ENCODE peak calls at places on chromosomes 2 and 18, in five cellular contexts. One of them, this sample, is unnamed. For H3K9me3, the result is how much of the 10 kb centered on the place peaks cover.

GRCh38 chr2:17309741-17310339 is 208.4 kb downstream of the RAD51AP2 start:
- DNase-seq in HCT116: peak
- DNase-seq in GM12878: no peak
- DNase-seq in K562: peak
- DNase-seq in H1: peak
- DNase-seq in this sample: peak

GRCh38 chr2:104028066-104028465 is 825.8 kb upstream of the POU3F3 start:
- DNase-seq in HCT116: no peak
- DNase-seq in GM12878: no peak
- DNase-seq in K562: no peak
- DNase-seq in H1: no peak
- DNase-seq in this sample: no peak

GRCh38 chr18:79576686-79577351 is 102.8 kb upstream of the CTDP1 start:
- DNase-seq in HCT116: no peak
- DNase-seq in GM12878: no peak
- DNase-seq in K562: no peak
- DNase-seq in H1: no peak
- DNase-seq in this sample: no peak

GRCh38 chr18:35132284-35132910 is 91.2 kb downstream of the MAPRE2 start:
- DNase-seq in HCT116: no peak
- DNase-seq in GM12878: no peak
- DNase-seq in K562: no peak
- DNase-seq in H1: no peak
- DNase-seq in this sample: no peak

GRCh38 chr2:154556146-154556545 is 142.3 kb upstream of the KCNJ3 start:
- DNase-seq in HCT116: no peak
- DNase-seq in GM12878: no peak
- DNase-seq in K562: no peak
- DNase-seq in H1: no peak
- DNase-seq in this sample: no peak

GRCh38 chr2:129885735-129886134 is 93.7 kb upstream of the RAB6C start:
- DNase-seq in HCT116: no peak
- DNase-seq in GM12878: no peak
- DNase-seq in K562: peak
- DNase-seq in H1: no peak
- DNase-seq in this sample: no peak

GRCh38 chr2:223459328-223459939 is 142.7 kb downstream of the SCG2 start:
- DNase-seq in HCT116: peak
- DNase-seq in GM12878: no peak
- DNase-seq in K562: no peak
- DNase-seq in H1: no peak
- DNase-seq in this sample: no peak

GRCh38 chr2:12320027-12320734 is 396.6 kb upstream of the TRIB2 start:
- DNase-seq in HCT116: no peak
- DNase-seq in GM12878: no peak
- DNase-seq in K562: no peak
- DNase-seq in H1: no peak
- DNase-seq in this sample: no peak

GRCh38 chr2:3628800-3629199 is 29.2 kb upstream of the ALLC start:
- DNase-seq in HCT116: peak
- DNase-seq in GM12878: no peak
- DNase-seq in K562: peak
- DNase-seq in H1: peak
- DNase-seq in this sample: peak

GRCh38 chr2:10524841-10525572 is 76.9 kb upstream of the ODC1 start:
- DNase-seq in HCT116: no peak
- DNase-seq in GM12878: no peak
- DNase-seq in K562: no peak
- DNase-seq in H1: no peak
- DNase-seq in this sample: no peak

GRCh38 chr2:42359894-42360483 is 1.0 kb downstream of the COX7A2L start:
- DNase-seq in HCT116: no peak
- DNase-seq in GM12878: no peak
- DNase-seq in K562: peak
- DNase-seq in H1: no peak
- DNase-seq in this sample: no peak

GRCh38 chr2:199527071-199527470 is 69.3 kb upstream of the SATB2 start:
- DNase-seq in HCT116: no peak
- DNase-seq in GM12878: no peak
- DNase-seq in K562: no peak
- DNase-seq in H1: no peak
- DNase-seq in this sample: no peak

GRCh38 chr2:96374211-96374951 is 38.8 kb downstream of the NCAPH start:
- DNase-seq in HCT116: no peak
- DNase-seq in GM12878: no peak
- DNase-seq in K562: no peak
- DNase-seq in H1: no peak
- DNase-seq in this sample: no peak

GRCh38 chr2:153043385-153043784 is 325.0 kb downstream of the ARL6IP6 start:
- DNase-seq in HCT116: no peak
- DNase-seq in GM12878: no peak
- DNase-seq in K562: no peak
- DNase-seq in H1: no peak
- DNase-seq in this sample: no peak

GRCh38 chr2:241870611-241871537 is 1.3 kb downstream of the RTP5 start:
- DNase-seq in HCT116: no peak
- DNase-seq in GM12878: no peak
- DNase-seq in K562: no peak
- DNase-seq in H1: no peak
- DNase-seq in this sample: no peak

GRCh38 chr2:59182249-59182648 is 941.1 kb upstream of the FANCL start:
- DNase-seq in HCT116: no peak
- DNase-seq in GM12878: no peak
- DNase-seq in K562: peak
- DNase-seq in H1: peak
- DNase-seq in this sample: peak

GRCh38 chr2:207694811-207695281 is 16.6 kb upstream of the CCNYL1 start:
- DNase-seq in HCT116: no peak
- DNase-seq in GM12878: no peak
- DNase-seq in K562: no peak
- DNase-seq in H1: no peak
- DNase-seq in this sample: no peak

GRCh38 chr2:9592699-9593098 is 37.1 kb upstream of the ADAM17 start:
- DNase-seq in HCT116: no peak
- DNase-seq in GM12878: no peak
- DNase-seq in K562: no peak
- DNase-seq in H1: no peak
- DNase-seq in this sample: no peak

GRCh38 chr2:137969418-137969765 is 5.1 kb downstream of the HNMT start:
- DNase-seq in HCT116: no peak
- DNase-seq in GM12878: no peak
- DNase-seq in K562: no peak
- DNase-seq in H1: no peak
- DNase-seq in this sample: no peak

GRCh38 chr2:85523906-85524566 is 14.9 kb upstream of the MAT2A start:
- DNase-seq in HCT116: no peak
- DNase-seq in GM12878: no peak
- DNase-seq in K562: no peak
- DNase-seq in H1: no peak
- DNase-seq in this sample: no peak

GRCh38 chr2:11365096-11365856 is 20.8 kb upstream of the ROCK2 start:
- DNase-seq in HCT116: no peak
- DNase-seq in GM12878: no peak
- DNase-seq in K562: no peak
- DNase-seq in H1: no peak
- DNase-seq in this sample: peak

GRCh38 chr2:174122185-174122584 is 126.1 kb downstream of the OLA1 start:
- DNase-seq in HCT116: no peak
- DNase-seq in GM12878: no peak
- DNase-seq in K562: no peak
- DNase-seq in H1: no peak
- DNase-seq in this sample: no peak

GRCh38 chr2:72956936-72957335 is 39.6 kb downstream of the EMX1 start:
- DNase-seq in HCT116: no peak
- DNase-seq in GM12878: no peak
- DNase-seq in K562: no peak
- DNase-seq in H1: no peak
- DNase-seq in this sample: no peak

GRCh38 chr2:20648831-20649230 is 2.1 kb downstream of the HS1BP3 start:
- DNase-seq in HCT116: no peak
- DNase-seq in GM12878: no peak
- DNase-seq in K562: no peak
- DNase-seq in H1: no peak
- DNase-seq in this sample: no peak

GRCh38 chr18:10130626-10131025 is 216.8 kb downstream of the VAPA start:
- DNase-seq in HCT116: no peak
- DNase-seq in GM12878: no peak
- DNase-seq in K562: no peak
- DNase-seq in H1: no peak
- DNase-seq in this sample: no peak

GRCh38 chr18:55509631-55510372 is 78.2 kb downstream of the TCF4 start:
- DNase-seq in HCT116: no peak
- DNase-seq in GM12878: peak
- DNase-seq in K562: peak
- DNase-seq in H1: no peak
- DNase-seq in this sample: no peak

GRCh38 chr18:55511277-55511676 is 76.7 kb downstream of the TCF4 start:
- DNase-seq in HCT116: no peak
- DNase-seq in GM12878: no peak
- DNase-seq in K562: no peak
- DNase-seq in H1: no peak
- DNase-seq in this sample: no peak

GRCh38 chr18:55513199-55513598 is 74.8 kb downstream of the TCF4 start:
- DNase-seq in HCT116: no peak
- DNase-seq in GM12878: no peak
- DNase-seq in K562: no peak
- DNase-seq in H1: no peak
- DNase-seq in this sample: no peak

GRCh38 chr18:55508637-55509036 is 79.4 kb downstream of the TCF4 start:
- DNase-seq in HCT116: no peak
- DNase-seq in GM12878: no peak
- DNase-seq in K562: no peak
- DNase-seq in H1: no peak
- DNase-seq in this sample: no peak

DNA sequence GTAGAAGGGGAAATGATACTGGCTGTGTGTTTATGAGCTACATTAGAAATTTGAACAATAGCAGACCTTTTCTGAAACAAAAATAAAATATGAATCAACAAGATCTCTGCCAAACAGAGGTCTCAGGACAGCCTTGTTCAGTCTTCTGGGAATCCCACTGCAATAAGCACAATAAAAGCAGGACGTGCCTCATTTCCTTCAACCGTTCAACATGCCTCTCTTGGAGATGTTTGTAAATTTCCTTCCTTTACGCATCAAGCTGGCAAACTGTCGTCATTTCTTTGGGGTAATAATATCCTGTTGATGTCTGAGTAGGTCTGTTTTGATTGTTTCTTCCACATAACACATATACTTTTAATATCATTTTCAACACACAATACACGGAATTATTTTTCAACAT is 77.2 kb downstream of the TCF4 start:
- DNase-seq in HCT116: no peak
- DNase-seq in GM12878: no peak
- DNase-seq in K562: no peak
- DNase-seq in H1: no peak
- DNase-seq in this sample: no peak
- TF ChIP-seq SP1 in HCT116: no peak
- TF ChIP-seq SP1 in GM12878: no peak
- TF ChIP-seq SP1 in K562: no peak
- TF ChIP-seq SP1 in H1: no peak
- TF ChIP-seq SP1 in this sample: no peak

DNA sequence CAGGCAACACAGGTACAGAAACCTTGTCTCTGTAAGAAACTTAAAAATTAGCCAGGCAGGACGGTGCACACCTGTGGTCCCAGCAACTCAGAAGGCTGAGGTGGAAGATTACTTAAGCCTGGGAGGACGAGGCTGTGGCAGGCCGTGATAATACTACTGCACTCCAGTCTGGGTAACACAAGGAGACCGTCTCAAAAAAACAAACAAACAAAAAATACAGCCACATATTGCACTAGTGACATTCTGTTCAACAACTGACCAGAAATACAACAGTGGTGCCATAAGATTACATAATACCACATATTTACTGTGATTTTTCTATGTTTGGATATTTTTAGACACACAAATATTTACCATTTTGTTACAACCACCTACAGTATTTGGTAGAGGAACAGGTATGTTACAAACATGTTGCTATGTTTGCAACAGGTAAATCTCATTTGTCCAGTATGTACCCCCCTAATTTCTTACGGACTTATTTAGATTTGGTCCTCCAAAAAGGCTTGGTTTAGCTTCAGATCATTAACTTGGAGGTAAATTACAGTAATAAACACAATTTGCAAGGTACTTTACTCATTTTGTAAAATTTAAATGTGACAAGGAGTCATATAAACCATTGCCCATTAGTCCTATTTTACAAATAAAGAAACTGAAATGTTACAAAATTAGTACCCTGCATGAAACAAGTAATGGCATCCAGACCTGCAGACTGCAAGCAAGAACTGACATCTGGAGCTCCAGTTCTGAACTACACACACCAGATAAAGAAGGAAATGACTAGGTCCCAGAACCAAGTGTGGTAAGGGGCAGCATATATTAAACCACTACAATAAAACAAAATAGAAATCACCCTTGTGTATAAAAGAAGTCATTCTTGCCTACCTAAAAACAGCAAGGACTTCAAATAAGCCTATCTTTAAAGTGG is 36.8 kb downstream of the TRIP12 start:
- DNase-seq in HCT116: no peak
- DNase-seq in GM12878: no peak
- DNase-seq in K562: no peak
- DNase-seq in H1: no peak
- DNase-seq in this sample: no peak
- H3K9me3 ChIP-seq in HCT116: under half
- H3K9me3 ChIP-seq in GM12878: under half
- H3K9me3 ChIP-seq in K562: under half
- H3K9me3 ChIP-seq in H1: under half
- H3K9me3 ChIP-seq in this sample: under half

DNA sequence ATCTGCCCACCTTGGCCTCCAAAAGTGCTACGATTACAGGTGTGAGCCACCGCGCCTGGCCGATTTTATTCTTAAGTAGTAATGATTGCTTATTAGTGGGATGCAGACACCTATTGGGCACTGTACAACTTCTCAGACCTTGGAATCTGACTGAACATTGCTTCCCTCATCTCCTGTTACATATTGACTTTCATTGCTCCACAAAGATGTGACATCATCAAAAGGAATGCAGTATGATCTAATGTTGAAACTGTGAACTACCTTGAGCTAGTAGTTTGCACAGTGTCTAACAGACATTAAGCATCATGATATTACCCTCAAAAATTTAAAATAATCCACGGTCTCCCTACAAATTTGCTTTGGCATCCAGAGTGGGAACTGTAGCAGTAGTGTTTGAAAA is 109.8 kb upstream of the SIX2 start:
- DNase-seq in HCT116: no peak
- DNase-seq in GM12878: no peak
- DNase-seq in K562: no peak
- DNase-seq in H1: no peak
- DNase-seq in this sample: peak
- TF ChIP-seq SP1 in HCT116: no peak
- TF ChIP-seq SP1 in GM12878: no peak
- TF ChIP-seq SP1 in K562: no peak
- TF ChIP-seq SP1 in H1: no peak
- TF ChIP-seq SP1 in this sample: no peak

DNA sequence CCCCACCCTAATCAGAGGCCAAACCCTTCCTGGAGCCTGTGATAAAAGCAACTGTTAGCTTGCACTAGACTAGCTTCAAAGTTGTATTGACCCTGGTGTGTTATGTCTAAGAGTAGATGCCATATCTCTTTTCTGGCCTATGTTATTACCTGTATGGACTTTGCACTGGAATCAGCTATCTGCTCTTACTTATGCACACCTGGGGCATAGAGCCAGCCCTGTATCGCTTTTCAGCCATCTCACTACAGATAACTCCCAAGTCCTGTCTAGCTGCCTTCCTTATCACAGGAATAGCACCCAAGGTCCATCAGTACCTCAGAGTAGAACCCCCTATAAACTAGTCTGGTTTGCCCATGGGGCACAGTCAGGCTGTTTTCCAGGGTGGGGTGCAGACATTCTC is 58.2 kb downstream of the BCL11A start:
- DNase-seq in HCT116: no peak
- DNase-seq in GM12878: no peak
- DNase-seq in K562: no peak
- DNase-seq in H1: no peak
- DNase-seq in this sample: no peak
- H3K9me3 ChIP-seq in HCT116: under half
- H3K9me3 ChIP-seq in GM12878: under half
- H3K9me3 ChIP-seq in K562: under half
- H3K9me3 ChIP-seq in H1: under half
- H3K9me3 ChIP-seq in this sample: under half